ENCODE peak calls at places on chromosomes 4 and X, in five cellular contexts. Y, C, S, U and Q are unnamed samples.

GRCh38 chr4:8726344-8726851 is 133.8 kb downstream of the CPZ start:
- DNase-seq in Y (peak; percentile 14), C (no peak), S (peak; percentile 21), U (peak; percentile 56), Q (no peak)

GRCh38 chr4:40310225-40310624 is 24.9 kb upstream of the CHRNA9 start:
- DNase-seq in Y (no peak), C (no peak), S (no peak), U (peak; percentile 7), Q (no peak)

GRCh38 chr4:66376921-66377320 is 706.6 kb upstream of the EPHA5 start:
- DNase-seq in Y (no peak), C (no peak), S (no peak), U (no peak), Q (no peak)

GRCh38 chr4:3489451-3489962 is 26.4 kb downstream of the DOK7 start:
- DNase-seq in Y (no peak), C (no peak), S (no peak), U (no peak), Q (no peak)

GRCh38 chr4:72295966-72296557 is 264.3 kb downstream of the NPFFR2 start:
- DNase-seq in Y (no peak), C (no peak), S (no peak), U (no peak), Q (no peak)

GRCh38 chr4:37631551-37631950 is 54.6 kb downstream of the RELL1 start:
- DNase-seq in Y (peak; percentile 32), C (no peak), S (peak; percentile 44), U (peak; percentile 84), Q (peak; percentile 69)

GRCh38 chrX:153684447-153685178 is 3.1 kb upstream of the SLC6A8 start:
- DNase-seq in Y (peak; percentile 5), C (no peak), S (no peak), U (peak; percentile 53), Q (peak; percentile 10)

GRCh38 chr4:165810726-165811125 is 62.3 kb upstream of the TLL1 start:
- DNase-seq in Y (no peak), C (no peak), S (no peak), U (no peak), Q (no peak)

GRCh38 chr4:139419388-139419914 is 34.5 kb upstream of the RAB33B start:
- DNase-seq in Y (peak; percentile 56), C (peak; percentile 91), S (no peak), U (peak; percentile 78), Q (peak; percentile 19)

GRCh38 chrX:129925305-129926092 is 19.5 kb downstream of the UTP14A start:
- DNase-seq in Y (peak; percentile 69), C (no peak), S (peak; percentile 69), U (peak; percentile 82), Q (peak; percentile 68)

GRCh38 chr4:112520598-112521122 is 4.7 kb upstream of the NEUROG2 start:
- DNase-seq in Y (no peak), C (no peak), S (no peak), U (no peak), Q (no peak)

GRCh38 chr4:94407846-94408245 is 43.9 kb upstream of the PDLIM5 start:
- DNase-seq in Y (no peak), C (no peak), S (no peak), U (no peak), Q (no peak)

GRCh38 chr4:176422031-176422430 is 102.3 kb downstream of the SPCS3 start:
- DNase-seq in Y (no peak), C (no peak), S (no peak), U (no peak), Q (no peak)

GRCh38 chr4:181770971-181771370 is 472.2 kb upstream of the TENM3 start:
- DNase-seq in Y (no peak), C (no peak), S (no peak), U (no peak), Q (no peak)

GRCh38 chr4:181761130-181761529 is 482.1 kb upstream of the TENM3 start:
- DNase-seq in Y (no peak), C (no peak), S (no peak), U (no peak), Q (no peak)

GRCh38 chr4:181760560-181760959 is 482.6 kb upstream of the TENM3 start:
- DNase-seq in Y (no peak), C (no peak), S (no peak), U (no peak), Q (no peak)

GRCh38 chr4:181766061-181766460 is 477.1 kb upstream of the TENM3 start:
- DNase-seq in Y (no peak), C (no peak), S (no peak), U (no peak), Q (no peak)
- H3K4me3 ChIP-seq in Y (no peak overlapping the region), C (no peak overlapping the region), S (no peak overlapping the region), U (no peak overlapping the region), Q (no peak overlapping the region)

GRCh38 chr4:118280501-118281218 is 72.1 kb downstream of the PRSS12 start:
- DNase-seq in Y (peak; percentile 28), C (no peak), S (peak; percentile 55), U (no peak), Q (no peak)
- H3K4me1 ChIP-seq in Y (peaks cover 29% of the 10 kb centered on the region), C (peaks cover 36% of the 10 kb centered on the region), S (peaks cover 11% of the 10 kb centered on the region), U (peaks cover 29% of the 10 kb centered on the region), Q (no peaks in the 10 kb centered on the region)

GRCh38 chrX:54184474-54184873 is 1.4 kb upstream of the FAM120C start:
- DNase-seq in Y (no peak), C (no peak), S (no peak), U (no peak), Q (no peak)

GRCh38 chrX:54181196-54181953 is 1.7 kb downstream of the FAM120C start:
- DNase-seq in Y (no peak), C (no peak), S (no peak), U (no peak), Q (no peak)

GRCh38 chrX:54180403-54180802 is 2.7 kb downstream of the FAM120C start:
- DNase-seq in Y (no peak), C (no peak), S (no peak), U (no peak), Q (no peak)

GRCh38 chrX:54182864-54183613 is at the start of gene FAM120C:
- DNase-seq in Y (peak; percentile 79), C (peak; percentile 92), S (peak; percentile 51), U (peak; percentile 84), Q (peak; percentile 68)

DNA sequence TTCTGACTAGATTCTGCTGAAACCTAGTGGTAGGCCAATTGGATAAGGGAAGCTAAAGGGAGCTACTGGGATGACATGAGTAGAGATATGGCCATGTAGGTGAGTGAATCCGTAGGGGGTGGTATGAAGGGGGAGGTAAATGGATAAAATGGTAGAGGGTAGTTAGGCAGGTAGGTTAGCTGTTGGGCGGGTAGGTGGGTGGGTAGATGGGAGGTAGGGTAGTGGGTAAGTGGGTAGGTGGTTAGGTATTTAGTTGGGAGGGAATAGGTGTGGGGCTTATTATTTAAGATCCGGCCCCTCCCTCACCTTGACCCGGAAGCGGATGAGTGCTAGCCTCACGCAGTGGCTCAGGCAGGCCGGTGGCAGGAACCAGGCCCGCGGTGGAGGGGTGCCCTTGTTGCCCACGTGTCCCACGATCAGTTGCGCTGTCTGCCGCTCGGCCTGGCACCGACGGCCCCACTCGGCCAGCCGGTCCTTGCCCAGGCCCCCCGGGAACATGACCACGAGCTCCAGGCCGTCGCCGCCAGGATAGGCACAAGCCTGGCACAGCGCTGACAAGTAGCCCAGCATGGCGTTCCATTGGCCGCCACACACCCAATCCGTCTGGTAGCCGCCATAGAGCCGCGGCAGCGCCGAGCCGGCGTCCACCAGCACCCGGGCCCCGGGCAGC is 725 bp downstream of the FAM120C start:
- DNase-seq in Y (peak; percentile 67), C (peak; percentile 91), S (peak; percentile 65), U (peak; percentile 82), Q (peak; percentile 62)
- TF ChIP-seq POLR2A in Y (no peak), C (no peak), S (no peak), U (no peak), Q (no peak)

GRCh38 chr4:110515676-110516075 is 39.7 kb downstream of the ENPEP start:
- DNase-seq in Y (no peak), C (no peak), S (no peak), U (no peak), Q (no peak)
- H3K4me3 ChIP-seq in Y (peak overlapping the region; percentile 51), C (peak overlapping the region; percentile 50), S (peak overlapping the region; percentile 46), U (peak overlapping the region; percentile 43), Q (no peak overlapping the region)

DNA sequence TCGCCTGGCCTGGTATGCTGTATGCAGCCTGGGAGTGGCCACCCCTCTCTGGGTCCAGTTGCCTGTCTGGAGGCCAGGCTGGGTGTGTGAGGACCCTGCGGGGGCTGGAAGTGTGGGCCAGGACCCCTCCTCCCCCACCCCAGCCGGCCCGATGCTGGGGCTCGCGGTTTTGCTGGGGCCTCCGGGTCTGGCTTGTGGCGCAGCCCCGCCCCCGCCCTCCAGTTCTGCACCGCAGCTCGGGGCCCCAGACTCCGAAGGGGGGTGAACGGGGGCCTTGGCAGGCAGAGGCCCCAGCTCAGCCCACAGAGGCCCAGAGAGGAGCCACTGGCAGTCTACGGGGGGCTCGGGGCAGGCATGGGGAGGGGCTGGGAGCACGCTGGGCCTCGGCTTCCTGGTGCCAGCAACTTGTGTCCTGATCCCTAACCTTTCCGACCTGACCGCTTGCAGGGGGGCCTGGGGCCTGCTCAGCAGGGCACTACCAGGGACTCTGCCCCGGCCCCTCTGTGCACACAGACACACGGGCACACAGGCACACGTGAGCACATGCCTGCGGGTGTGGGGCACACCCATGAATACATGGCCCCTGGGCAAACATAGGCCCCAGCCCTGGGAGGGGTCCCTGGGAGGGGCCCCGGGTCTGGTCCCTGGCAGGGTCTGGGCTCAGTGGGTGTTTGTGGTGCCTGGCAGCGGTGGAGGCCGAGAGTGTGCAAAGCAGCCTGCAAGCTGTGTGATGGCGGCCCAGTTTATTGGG is 21.4 kb upstream of the FGFR3 start:
- DNase-seq in Y (no peak), C (no peak), S (no peak), U (no peak), Q (no peak)
- H3K4me1 ChIP-seq in Y (peaks cover 3% of the 10 kb centered on the region), C (peaks cover 16% of the 10 kb centered on the region), S (peaks cover 10% of the 10 kb centered on the region), U (peaks cover 11% of the 10 kb centered on the region), Q (no peaks in the 10 kb centered on the region)

GRCh38 chr4:89070041-89070440 is 13.1 kb upstream of the FAM13A start:
- DNase-seq in Y (no peak), C (no peak), S (no peak), U (no peak), Q (no peak)

GRCh38 chr4:89067407-89067806 is 10.4 kb upstream of the FAM13A start:
- DNase-seq in Y (no peak), C (no peak), S (no peak), U (no peak), Q (no peak)

GRCh38 chr4:89069481-89069880 is 12.5 kb upstream of the FAM13A start:
- DNase-seq in Y (no peak), C (no peak), S (no peak), U (no peak), Q (no peak)

GRCh38 chr4:89064848-89065247 is 7.9 kb upstream of the FAM13A start:
- DNase-seq in Y (no peak), C (no peak), S (no peak), U (no peak), Q (no peak)
- TF ChIP-seq POLR2A in Y (no peak), C (no peak), S (no peak), U (no peak), Q (no peak)